ENCODE peak calls at places on chromosomes 2 and 18, in six cellular contexts. S, R, O, L, N and W are unnamed samples.

GRCh38 chr2:218284106-218284811 is 8.0 kb downstream of the TMBIM1 start:
- DNase-seq in S (peak), R (peak), O (no peak), L (no peak), N (no peak), W (no peak)

GRCh38 chr2:226451486-226451885 is 348.1 kb downstream of the IRS1 start:
- DNase-seq in S (no peak), R (no peak), O (no peak), L (no peak), N (no peak), W (no peak)

GRCh38 chr2:43132523-43133301 is 93.7 kb downstream of the ZFP36L2 start:
- DNase-seq in S (no peak), R (peak), O (no peak), L (no peak), N (no peak), W (no peak)

GRCh38 chr2:203890733-203891132 is 23.2 kb downstream of the CTLA4 start:
- DNase-seq in S (no peak), R (no peak), O (no peak), L (no peak), N (no peak), W (no peak)

GRCh38 chr2:69624153-69624552 is 19.4 kb downstream of the AAK1 start:
- DNase-seq in S (no peak), R (no peak), O (no peak), L (no peak), N (no peak), W (no peak)

GRCh38 chr2:200423552-200423951 is 86.3 kb downstream of the KCTD18 start:
- DNase-seq in S (no peak), R (no peak), O (no peak), L (no peak), N (no peak), W (no peak)

GRCh38 chr2:209425082-209426071 is 1.5 kb downstream of the MAP2 start:
- DNase-seq in S (peak), R (no peak), O (peak), L (peak), N (peak), W (no peak)

GRCh38 chr18:47730795-47731194 is 199.7 kb downstream of the SMAD2 start:
- DNase-seq in S (peak), R (no peak), O (no peak), L (no peak), N (no peak), W (peak)

GRCh38 chr2:20877944-20878343 is 55.0 kb upstream of the LDAH start:
- DNase-seq in S (no peak), R (no peak), O (no peak), L (no peak), N (no peak), W (no peak)

GRCh38 chr2:171822520-171823297 is 71.3 kb downstream of the SLC25A12 start:
- DNase-seq in S (no peak), R (no peak), O (no peak), L (no peak), N (no peak), W (no peak)

GRCh38 chr2:72685666-72686065 is 140.2 kb downstream of the EXOC6B start:
- DNase-seq in S (no peak), R (no peak), O (no peak), L (no peak), N (no peak), W (no peak)

GRCh38 chr18:47263197-47263827 is 11.9 kb upstream of the SKOR2 start:
- DNase-seq in S (no peak), R (peak), O (no peak), L (no peak), N (no peak), W (no peak)

GRCh38 chr2:216083464-216084279 is 2.0 kb downstream of the TMEM169 start:
- DNase-seq in S (peak), R (no peak), O (no peak), L (peak), N (no peak), W (no peak)

GRCh38 chr18:13267517-13267916 is 49.0 kb downstream of the LDLRAD4 start:
- DNase-seq in S (no peak), R (no peak), O (no peak), L (no peak), N (no peak), W (no peak)

GRCh38 chr2:234254783-234255521 is 204.4 kb downstream of the SPP2 start:
- DNase-seq in S (no peak), R (no peak), O (no peak), L (no peak), N (no peak), W (no peak)

GRCh38 chr2:98915751-98916358 is 20.2 kb downstream of the CRACDL start:
- DNase-seq in S (no peak), R (no peak), O (no peak), L (no peak), N (no peak), W (no peak)

GRCh38 chr2:172685467-172685866 is 50.2 kb upstream of the RAPGEF4 start:
- DNase-seq in S (no peak), R (no peak), O (no peak), L (no peak), N (no peak), W (no peak)

GRCh38 chr2:195613922-195614321 is 43.1 kb upstream of the SLC39A10 start:
- DNase-seq in S (peak), R (no peak), O (no peak), L (no peak), N (peak), W (no peak)

GRCh38 chr2:218805627-218806026 is 23.7 kb downstream of the CYP27A1 start:
- DNase-seq in S (peak), R (no peak), O (no peak), L (no peak), N (no peak), W (no peak)

GRCh38 chr2:75481041-75481836 is 79.5 kb downstream of the EVA1A start:
- DNase-seq in S (peak), R (no peak), O (peak), L (peak), N (no peak), W (no peak)

GRCh38 chr18:59145055-59145454 is 5.4 kb downstream of the SEC11C start:
- DNase-seq in S (no peak), R (no peak), O (peak), L (no peak), N (no peak), W (no peak)